ENCODE peak calls at places on chromosomes 6 and 20, in seven cellular contexts. N is GM23248; S is epithelial cell of esophagus; U is activated T-helper 9 cell treated with anti-CD3 and anti-CD28 coated beads, Interleukin-2, amount 50 U/mL, for 16 hours; V is stimulated activated CD4-positive, alpha-beta T cell treated with anti-CD3 and anti-CD28 coated beads, Interleukin-12 subunit alpha, Interleukin-12 subunit beta, amount 100 ng/mL, for 4 hours; E is left cardiac atrium; B is dorsolateral prefrontal cortex. H is an unnamed sample.

GRCh38 chr6:125314019-125314581 is 12.3 kb upstream of the HDDC2 start:
- DNase-seq in N (peak; percentile 82), S (peak; percentile 73), U (no peak), V (peak; percentile 15), E (peak; percentile 67), B (peak; percentile 55), H (peak; percentile 45)

GRCh38 chr6:154653853-154654252 is 79.4 kb upstream of the SCAF8 start:
- DNase-seq in N (peak; percentile 76), S (peak; percentile 95), U (no peak), V (no peak), E (peak; percentile 44), B (no peak), H (no peak)

GRCh38 chr6:34679552-34680255 is 16.9 kb downstream of the ILRUN start:
- DNase-seq in N (peak; percentile 12), S (no peak), U (no peak), V (no peak), E (no peak), B (no peak), H (no peak)

GRCh38 chr6:139373154-139373927 is 1.1 kb downstream of the CITED2 start:
- DNase-seq in N (peak; percentile 79), S (peak; percentile 69), U (peak; percentile 64), V (peak; percentile 63), E (peak; percentile 76), B (peak; percentile 67), H (peak; percentile 89)

GRCh38 chr20:17610566-17611289 is 40.9 kb downstream of the DSTN start:
- DNase-seq in N (no peak), S (peak; percentile 62), U (peak; percentile 29), V (peak; percentile 53), E (peak; percentile 27), B (no peak), H (peak; percentile 50)

GRCh38 chr20:47502271-47502730 is 614 bp downstream of the NCOA3 start:
- DNase-seq in N (peak; percentile 54), S (no peak), U (peak; percentile 23), V (peak; percentile 26), E (no peak), B (no peak), H (no peak)

GRCh38 chr6:125421853-125422252 is 120.1 kb upstream of the HDDC2 start:
- DNase-seq in N (peak; percentile 32), S (peak; percentile 46), U (no peak), V (no peak), E (peak; percentile 44), B (no peak), H (peak; percentile 47)

GRCh38 chr20:17605131-17605660 is 35.3 kb downstream of the DSTN start:
- DNase-seq in N (no peak), S (no peak), U (no peak), V (no peak), E (no peak), B (no peak), H (no peak)

GRCh38 chr20:36214684-36215256 is 21.5 kb upstream of the AAR2 start:
- DNase-seq in N (peak; percentile 54), S (peak; percentile 50), U (no peak), V (no peak), E (no peak), B (no peak), H (no peak)

GRCh38 chr6:136095961-136096360 is 154.2 kb downstream of the MTFR2 start:
- DNase-seq in N (peak; percentile 52), S (no peak), U (no peak), V (no peak), E (peak; percentile 45), B (no peak), H (peak; percentile 66)

GRCh38 chr20:34525709-34526416 is 9.6 kb downstream of the DYNLRB1 start:
- DNase-seq in N (peak; percentile 99), S (peak; percentile 99), U (no peak), V (no peak), E (peak; percentile 86), B (no peak), H (peak; percentile 92)

H was measured in psoas muscle.